ENCODE peak calls at places on chromosomes 6 and 20, in six cellular contexts. N, Z, H, O, U and E are unnamed samples.

GRCh38 chr6:22279427-22279826 is 17.4 kb downstream of the PRL start:
- DNase-seq in N (no peak), Z (no peak), H (no peak), O (no peak), U (no peak), E (no peak)

GRCh38 chr6:155314773-155315515 is 660 bp upstream of the TFB1M start:
- DNase-seq in N (no peak), Z (peak), H (no peak), O (peak), U (no peak), E (no peak)

GRCh38 chr20:45850926-45851325 is 6.3 kb downstream of the ACOT8 start:
- DNase-seq in N (no peak), Z (no peak), H (no peak), O (no peak), U (no peak), E (no peak)

GRCh38 chr6:163331245-163331644 is 83.3 kb upstream of the QKI start:
- DNase-seq in N (no peak), Z (no peak), H (no peak), O (no peak), U (no peak), E (no peak)

GRCh38 chr20:58575776-58576589 is 60.8 kb upstream of the APCDD1L start:
- DNase-seq in N (no peak), Z (no peak), H (no peak), O (no peak), U (no peak), E (no peak)

GRCh38 chr6:144341831-144342527 is 56.8 kb downstream of the UTRN start:
- DNase-seq in N (no peak), Z (no peak), H (no peak), O (no peak), U (no peak), E (no peak)

GRCh38 chr20:44743080-44743701 is 2.5 kb upstream of the KCNK15 start:
- DNase-seq in N (no peak), Z (no peak), H (no peak), O (no peak), U (no peak), E (no peak)

GRCh38 chr6:32972353-32973143 is 4.2 kb downstream of the BRD2 start:
- DNase-seq in N (no peak), Z (no peak), H (no peak), O (no peak), U (peak), E (no peak)

GRCh38 chr6:149922642-149923326 is at the start of gene RAET1G:
- DNase-seq in N (peak), Z (peak), H (peak), O (peak), U (peak), E (peak)

GRCh38 chr20:54067606-54068174 is 2.7 kb downstream of the BCAS1 start:
- DNase-seq in N (no peak), Z (no peak), H (no peak), O (no peak), U (peak), E (peak)

GRCh38 chr6:125985967-125986294 is 409 bp upstream of the TRMT11 start:
- DNase-seq in N (no peak), Z (no peak), H (no peak), O (no peak), U (peak), E (no peak)

GRCh38 chr20:37517371-37517748 is 3.7 kb upstream of the NNAT start:
- DNase-seq in N (no peak), Z (no peak), H (no peak), O (no peak), U (no peak), E (no peak)

GRCh38 chr20:37518059-37518458 is 3.0 kb upstream of the NNAT start:
- DNase-seq in N (no peak), Z (no peak), H (no peak), O (no peak), U (no peak), E (no peak)

GRCh38 chr20:37515876-37516275 is 5.2 kb upstream of the NNAT start:
- DNase-seq in N (no peak), Z (no peak), H (no peak), O (no peak), U (no peak), E (no peak)

GRCh38 chr20:37518606-37519507 is 2.2 kb upstream of the NNAT start:
- DNase-seq in N (no peak), Z (no peak), H (no peak), O (no peak), U (no peak), E (no peak)

DNA sequence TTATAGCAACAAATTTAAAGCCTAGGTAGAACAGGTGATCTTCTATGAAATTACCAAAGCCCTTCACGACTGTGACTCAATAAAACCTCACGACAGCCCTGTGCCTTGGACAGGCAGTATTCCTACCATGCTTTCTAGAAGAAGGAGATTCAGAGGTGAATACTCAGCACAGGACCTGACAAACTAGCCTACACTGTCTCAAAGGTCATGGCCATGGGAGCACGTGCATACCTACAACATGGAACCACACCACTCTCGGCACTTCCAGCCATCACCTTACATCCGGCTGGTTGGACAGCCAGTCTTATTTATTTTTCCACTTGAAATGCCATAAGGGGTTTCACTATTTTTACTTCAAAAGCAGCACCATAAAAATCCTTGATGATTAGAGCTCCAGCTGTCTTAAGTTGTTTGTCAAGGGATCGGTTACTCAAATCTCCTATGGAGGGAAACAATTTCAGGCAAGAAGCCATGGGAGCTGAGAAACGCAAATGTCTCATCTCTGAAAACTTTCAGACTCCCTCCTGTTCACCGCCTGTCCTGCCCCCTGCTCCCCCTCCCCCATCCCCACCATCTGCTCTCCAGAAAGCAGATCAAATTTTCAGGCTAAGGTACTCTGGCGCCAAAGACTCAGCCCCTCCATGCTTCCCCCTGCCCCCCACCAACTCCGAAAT is 4.2 kb upstream of the NNAT start:
- DNase-seq in N (no peak), Z (peak), H (no peak), O (no peak), U (peak), E (no peak)
- H3K9ac ChIP-seq in N (no peak), Z (no peak), H (no peak), O (no peak), U (no peak), E (no peak)

GRCh38 chr6:42841844-42842584 is 37.4 kb upstream of the RPL7L1 start:
- DNase-seq in N (no peak), Z (no peak), H (no peak), O (no peak), U (no peak), E (no peak)
- H3K14ac ChIP-seq in N (no peak), Z (no peak), H (no peak), O (no peak), U (no peak), E (no peak)

GRCh38 chr20:32356935-32357868 is 929 bp upstream of the ASXL1 start:
- DNase-seq in N (no peak), Z (peak), H (no peak), O (no peak), U (peak), E (no peak)
- H4K8ac ChIP-seq in N (no peak), Z (peak), H (peak), O (peak), U (peak), E (no peak)

DNA sequence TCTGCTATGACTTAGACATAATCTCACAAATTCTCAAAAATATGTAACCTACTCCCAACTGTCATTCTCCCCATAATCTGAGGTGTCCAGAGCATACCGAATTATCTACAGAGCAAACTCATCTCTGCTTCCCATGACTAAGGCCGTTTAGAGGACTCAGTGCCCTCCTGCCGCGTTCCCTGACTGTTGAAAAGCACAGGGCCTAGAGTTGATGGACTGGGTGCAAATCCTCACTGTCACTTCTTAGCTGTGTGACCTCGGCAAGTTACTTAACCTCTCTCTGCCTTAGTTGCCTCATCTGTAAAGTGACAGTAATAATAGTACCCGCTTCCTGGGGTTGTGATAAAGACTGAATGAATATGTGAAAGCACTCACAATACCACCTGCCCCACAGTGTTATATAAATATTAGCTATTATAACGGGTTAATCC is 4.7 kb upstream of the TUBB2A start:
- DNase-seq in N (no peak), Z (no peak), H (no peak), O (peak), U (peak), E (no peak)
- H3K9ac ChIP-seq in N (no peak), Z (no peak), H (no peak), O (no peak), U (no peak), E (peak)

GRCh38 chr6:84777888-84778287 is 13.5 kb upstream of the TBX18 start:
- DNase-seq in N (no peak), Z (no peak), H (no peak), O (no peak), U (peak), E (no peak)
- H3K14ac ChIP-seq in N (no peak), Z (no peak), H (no peak), O (no peak), U (no peak), E (no peak)

GRCh38 chr20:41027872-41028358 is 707 bp upstream of the TOP1 start:
- DNase-seq in N (no peak), Z (no peak), H (no peak), O (no peak), U (no peak), E (no peak)
- H4K8ac ChIP-seq in N (no peak), Z (peak), H (peak), O (peak), U (peak), E (no peak)

DNA sequence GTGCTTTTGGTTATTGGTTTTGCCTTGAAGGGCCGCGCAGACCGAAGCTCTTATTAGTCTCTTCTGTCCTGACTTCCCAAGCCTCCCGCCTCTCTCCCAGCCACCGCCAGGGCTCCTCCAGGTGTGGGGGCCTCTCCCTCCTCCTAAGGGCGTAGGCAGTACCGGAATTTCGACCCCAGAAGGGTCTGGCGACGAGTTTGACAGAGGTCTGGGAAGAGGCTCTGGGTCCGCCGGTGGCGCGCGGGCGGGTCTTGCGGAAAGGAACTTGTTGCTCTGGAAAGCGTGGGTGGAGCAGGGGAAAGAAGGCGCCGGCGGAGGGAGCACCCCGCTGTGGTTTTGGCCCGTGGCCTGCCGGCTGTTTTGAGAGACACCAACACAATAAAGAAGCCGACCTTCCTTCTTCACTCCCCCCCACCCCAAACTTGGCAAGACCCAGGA is 1.8 kb downstream of the PCSK2 start:
- DNase-seq in N (no peak), Z (no peak), H (peak), O (no peak), U (no peak), E (peak)
- H3K9ac ChIP-seq in N (no peak), Z (no peak), H (no peak), O (no peak), U (no peak), E (no peak)